ENCODE peak calls at places on chromosomes 1 and 21, in six cellular contexts. One of them, this sample, is unnamed.

GRCh38 chr1:231691618-231692259 is 65.1 kb downstream of the DISC1 start:
- DNase-seq in neuronal stem cell: peak; percentile 6
- DNase-seq in H1: peak; percentile 38
- DNase-seq in H9: peak; percentile 76
- DNase-seq in mesenchymal stem cell: peak; percentile 52
- DNase-seq in IMR-90: peak; percentile 47
- DNase-seq in this sample: peak; percentile 62

GRCh38 chr21:34846601-34847112 is 177.9 kb downstream of the CLIC6 start:
- DNase-seq in neuronal stem cell: peak; percentile 8
- DNase-seq in H1: no peak
- DNase-seq in H9: no peak
- DNase-seq in mesenchymal stem cell: peak; percentile 83
- DNase-seq in IMR-90: peak; percentile 89
- DNase-seq in this sample: peak; percentile 94

GRCh38 chr1:181482001-181482430 is 1.3 kb upstream of the CACNA1E start:
- DNase-seq in neuronal stem cell: no peak
- DNase-seq in H1: no peak
- DNase-seq in H9: peak; percentile 39
- DNase-seq in mesenchymal stem cell: no peak
- DNase-seq in IMR-90: no peak
- DNase-seq in this sample: no peak

GRCh38 chr1:64536217-64536835 is 66.4 kb downstream of the CACHD1 start:
- DNase-seq in neuronal stem cell: no peak
- DNase-seq in H1: no peak
- DNase-seq in H9: no peak
- DNase-seq in mesenchymal stem cell: no peak
- DNase-seq in IMR-90: no peak
- DNase-seq in this sample: no peak

GRCh38 chr1:12776801-12777557 is 3.4 kb downstream of the PRAMEF12 start:
- DNase-seq in neuronal stem cell: no peak
- DNase-seq in H1: no peak
- DNase-seq in H9: no peak
- DNase-seq in mesenchymal stem cell: no peak
- DNase-seq in IMR-90: no peak
- DNase-seq in this sample: no peak

GRCh38 chr1:156439036-156439435 is 61.5 kb downstream of the MEF2D start:
- DNase-seq in neuronal stem cell: no peak
- DNase-seq in H1: no peak
- DNase-seq in H9: no peak
- DNase-seq in mesenchymal stem cell: no peak
- DNase-seq in IMR-90: no peak
- DNase-seq in this sample: no peak

GRCh38 chr1:147549526-147549925 is 8.2 kb downstream of the BCL9 start:
- DNase-seq in neuronal stem cell: no peak
- DNase-seq in H1: no peak
- DNase-seq in H9: no peak
- DNase-seq in mesenchymal stem cell: no peak
- DNase-seq in IMR-90: no peak
- DNase-seq in this sample: no peak

GRCh38 chr1:88189525-88189924 is 494.5 kb upstream of the PKN2 start:
- DNase-seq in neuronal stem cell: no peak
- DNase-seq in H1: no peak
- DNase-seq in H9: no peak
- DNase-seq in mesenchymal stem cell: no peak
- DNase-seq in IMR-90: no peak
- DNase-seq in this sample: no peak

GRCh38 chr1:10251325-10252103 is 41.1 kb downstream of the KIF1B start:
- DNase-seq in neuronal stem cell: no peak
- DNase-seq in H1: no peak
- DNase-seq in H9: no peak
- DNase-seq in mesenchymal stem cell: peak; percentile 71
- DNase-seq in IMR-90: peak; percentile 65
- DNase-seq in this sample: peak; percentile 33

GRCh38 chr1:195275688-195276087 is 1332.6 kb downstream of the KCNT2 start:
- DNase-seq in neuronal stem cell: no peak
- DNase-seq in H1: no peak
- DNase-seq in H9: no peak
- DNase-seq in mesenchymal stem cell: no peak
- DNase-seq in IMR-90: no peak
- DNase-seq in this sample: no peak

GRCh38 chr1:168623003-168623828 is 46.8 kb downstream of the XCL1 start:
- DNase-seq in neuronal stem cell: no peak
- DNase-seq in H1: no peak
- DNase-seq in H9: no peak
- DNase-seq in mesenchymal stem cell: peak; percentile 92
- DNase-seq in IMR-90: peak; percentile 30
- DNase-seq in this sample: peak; percentile 83

GRCh38 chr1:44472614-44473262 is 67.7 kb downstream of the RNF220 start:
- DNase-seq in neuronal stem cell: no peak
- DNase-seq in H1: no peak
- DNase-seq in H9: no peak
- DNase-seq in mesenchymal stem cell: no peak
- DNase-seq in IMR-90: no peak
- DNase-seq in this sample: no peak

GRCh38 chr1:186838380-186839076 is 9.8 kb downstream of the PLA2G4A start:
- DNase-seq in neuronal stem cell: no peak
- DNase-seq in H1: no peak
- DNase-seq in H9: no peak
- DNase-seq in mesenchymal stem cell: no peak
- DNase-seq in IMR-90: no peak
- DNase-seq in this sample: no peak

DNA sequence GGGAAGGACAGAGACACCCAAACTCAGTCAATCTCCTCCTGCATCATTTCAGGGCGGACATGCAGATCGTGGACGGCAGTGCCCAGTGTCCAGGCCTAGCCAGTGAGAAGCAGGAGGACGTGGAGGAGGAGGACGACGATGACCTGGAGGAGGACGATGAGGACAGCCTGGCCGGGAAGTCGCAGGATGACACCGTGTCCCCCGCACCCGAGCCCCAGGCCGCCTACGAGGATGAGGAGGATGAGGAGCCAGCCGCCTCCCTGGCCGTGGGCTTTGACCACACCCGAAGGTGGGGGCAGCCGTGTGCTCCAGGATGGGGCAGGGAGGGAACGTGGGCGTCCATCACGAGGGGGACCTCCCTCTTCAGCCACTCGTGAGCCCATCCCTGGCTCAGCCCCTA is 23.6 kb upstream of the ARHGEF16 start:
- DNase-seq in neuronal stem cell: no peak
- DNase-seq in H1: no peak
- DNase-seq in H9: no peak
- DNase-seq in mesenchymal stem cell: no peak
- DNase-seq in IMR-90: no peak
- DNase-seq in this sample: no peak
- H3K14ac ChIP-seq in neuronal stem cell: peak overlapping the region; percentile 71
- H3K14ac ChIP-seq in H1: no peak overlapping the region
- H3K14ac ChIP-seq in H9: no peak overlapping the region
- H3K14ac ChIP-seq in mesenchymal stem cell: no peak overlapping the region
- H3K14ac ChIP-seq in IMR-90: no peak overlapping the region
- H3K14ac ChIP-seq in this sample: no peak overlapping the region

GRCh38 chr1:159719990-159720389 is 5.6 kb upstream of the CRP start:
- DNase-seq in neuronal stem cell: no peak
- DNase-seq in H1: no peak
- DNase-seq in H9: no peak
- DNase-seq in mesenchymal stem cell: no peak
- DNase-seq in IMR-90: no peak
- DNase-seq in this sample: no peak

GRCh38 chr1:159712080-159712479 is 2.3 kb downstream of the CRP start:
- DNase-seq in neuronal stem cell: no peak
- DNase-seq in H1: no peak
- DNase-seq in H9: no peak
- DNase-seq in mesenchymal stem cell: no peak
- DNase-seq in IMR-90: no peak
- DNase-seq in this sample: no peak

GRCh38 chr1:159714529-159714928 is at the start of gene CRP:
- DNase-seq in neuronal stem cell: no peak
- DNase-seq in H1: no peak
- DNase-seq in H9: no peak
- DNase-seq in mesenchymal stem cell: no peak
- DNase-seq in IMR-90: no peak
- DNase-seq in this sample: no peak
- H3K14ac ChIP-seq in neuronal stem cell: no peak within 1 kb of the TSS
- H3K14ac ChIP-seq in H1: no peak within 1 kb of the TSS
- H3K14ac ChIP-seq in H9: no peak within 1 kb of the TSS
- H3K14ac ChIP-seq in mesenchymal stem cell: no peak within 1 kb of the TSS
- H3K14ac ChIP-seq in IMR-90: no peak within 1 kb of the TSS
- H3K14ac ChIP-seq in this sample: no peak within 1 kb of the TSS

GRCh38 chr1:117981455-117982192 is 52.1 kb downstream of the WDR3 start:
- DNase-seq in neuronal stem cell: no peak
- DNase-seq in H1: no peak
- DNase-seq in H9: no peak
- DNase-seq in mesenchymal stem cell: no peak
- DNase-seq in IMR-90: no peak
- DNase-seq in this sample: no peak
- H3K14ac ChIP-seq in neuronal stem cell: no peak overlapping the region
- H3K14ac ChIP-seq in H1: no peak overlapping the region
- H3K14ac ChIP-seq in H9: no peak overlapping the region
- H3K14ac ChIP-seq in mesenchymal stem cell: no peak overlapping the region
- H3K14ac ChIP-seq in IMR-90: no peak overlapping the region
- H3K14ac ChIP-seq in this sample: no peak overlapping the region

DNA sequence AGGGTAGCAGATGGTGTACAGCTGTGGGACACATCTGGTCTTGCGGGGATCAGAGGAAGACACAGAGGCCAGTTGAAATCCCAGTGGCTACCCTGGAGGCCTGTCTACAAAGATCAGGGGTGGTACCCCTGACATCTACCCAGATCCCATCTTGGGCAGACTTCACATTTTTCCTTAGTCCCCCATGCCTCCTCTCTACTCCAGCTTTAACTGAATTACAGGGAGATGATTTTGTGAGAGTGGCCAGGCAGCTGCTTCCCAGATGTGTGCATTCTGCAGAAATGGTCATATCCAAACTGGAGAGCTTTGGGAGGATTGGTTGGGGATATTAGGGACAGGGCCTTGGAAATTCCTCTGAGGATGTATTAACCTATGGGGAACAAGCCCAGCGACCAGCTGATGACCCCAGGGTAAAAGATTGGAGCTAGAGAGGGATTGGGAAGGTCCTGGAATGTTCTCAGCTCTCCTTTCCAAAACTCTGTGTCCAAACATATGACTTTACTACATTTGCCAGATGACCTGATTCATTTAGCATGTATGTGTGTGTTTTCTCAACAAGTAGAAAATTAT is 9.6 kb upstream of the CD34 start:
- DNase-seq in neuronal stem cell: no peak
- DNase-seq in H1: no peak
- DNase-seq in H9: no peak
- DNase-seq in mesenchymal stem cell: no peak
- DNase-seq in IMR-90: no peak
- DNase-seq in this sample: no peak
- H3K14ac ChIP-seq in neuronal stem cell: no peak overlapping the region
- H3K14ac ChIP-seq in H1: no peak overlapping the region
- H3K14ac ChIP-seq in H9: no peak overlapping the region
- H3K14ac ChIP-seq in mesenchymal stem cell: no peak overlapping the region
- H3K14ac ChIP-seq in IMR-90: no peak overlapping the region
- H3K14ac ChIP-seq in this sample: no peak overlapping the region

GRCh38 chr1:159014851-159015250 is 5.1 kb downstream of the IFI16 start:
- DNase-seq in neuronal stem cell: no peak
- DNase-seq in H1: no peak
- DNase-seq in H9: no peak
- DNase-seq in mesenchymal stem cell: no peak
- DNase-seq in IMR-90: no peak
- DNase-seq in this sample: no peak
- H3K14ac ChIP-seq in neuronal stem cell: no peak overlapping the region
- H3K14ac ChIP-seq in H1: no peak overlapping the region
- H3K14ac ChIP-seq in H9: no peak overlapping the region
- H3K14ac ChIP-seq in mesenchymal stem cell: no peak overlapping the region
- H3K14ac ChIP-seq in IMR-90: no peak overlapping the region
- H3K14ac ChIP-seq in this sample: no peak overlapping the region

GRCh38 chr1:40931601-40932000 is 47.9 kb upstream of the CTPS1 start:
- DNase-seq in neuronal stem cell: no peak
- DNase-seq in H1: no peak
- DNase-seq in H9: no peak
- DNase-seq in mesenchymal stem cell: no peak
- DNase-seq in IMR-90: no peak
- DNase-seq in this sample: no peak
- H3K14ac ChIP-seq in neuronal stem cell: no peak overlapping the region
- H3K14ac ChIP-seq in H1: no peak overlapping the region
- H3K14ac ChIP-seq in H9: no peak overlapping the region
- H3K14ac ChIP-seq in mesenchymal stem cell: no peak overlapping the region
- H3K14ac ChIP-seq in IMR-90: no peak overlapping the region
- H3K14ac ChIP-seq in this sample: no peak overlapping the region

DNA sequence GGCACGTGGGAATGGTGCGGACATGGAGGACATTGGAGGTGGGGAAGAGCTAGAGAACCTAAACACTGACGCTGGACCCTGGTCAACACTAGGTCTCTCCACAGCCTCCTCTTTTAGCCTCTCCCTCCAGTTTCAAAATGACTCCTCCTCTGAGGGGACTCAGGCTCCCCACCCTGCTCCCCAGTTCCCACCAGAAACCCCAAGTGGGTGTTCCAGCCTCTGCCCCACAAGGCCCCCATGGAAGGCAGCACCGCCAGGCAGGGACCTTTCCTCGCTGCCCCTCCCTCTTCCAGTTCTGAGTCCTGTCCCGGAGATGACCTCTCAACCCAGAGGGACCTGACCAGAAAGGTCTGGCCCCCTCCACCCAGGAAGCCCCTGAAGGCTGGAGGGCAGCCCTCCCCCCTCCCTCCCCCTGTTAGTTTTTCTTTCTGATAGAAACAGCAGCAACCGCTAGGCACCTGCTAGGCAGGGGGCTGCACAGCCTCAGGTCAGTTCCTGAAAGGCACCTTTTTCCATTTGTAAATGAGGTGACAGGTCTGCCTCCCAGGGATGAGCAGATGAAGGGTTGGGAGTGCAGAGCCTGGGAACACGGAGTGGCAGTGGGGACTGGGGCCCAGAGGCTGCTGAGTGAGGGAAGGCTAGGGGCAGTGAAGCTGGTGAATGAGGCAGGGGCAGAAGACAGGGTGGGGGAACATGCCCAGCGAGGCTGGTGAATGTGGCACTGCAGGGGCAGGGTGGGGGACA is 9.3 kb upstream of the ITGB2 start:
- DNase-seq in neuronal stem cell: no peak
- DNase-seq in H1: no peak
- DNase-seq in H9: no peak
- DNase-seq in mesenchymal stem cell: no peak
- DNase-seq in IMR-90: no peak
- DNase-seq in this sample: no peak
- H3K14ac ChIP-seq in neuronal stem cell: no peak overlapping the region
- H3K14ac ChIP-seq in H1: no peak overlapping the region
- H3K14ac ChIP-seq in H9: no peak overlapping the region
- H3K14ac ChIP-seq in mesenchymal stem cell: no peak overlapping the region
- H3K14ac ChIP-seq in IMR-90: no peak overlapping the region
- H3K14ac ChIP-seq in this sample: no peak overlapping the region

DNA sequence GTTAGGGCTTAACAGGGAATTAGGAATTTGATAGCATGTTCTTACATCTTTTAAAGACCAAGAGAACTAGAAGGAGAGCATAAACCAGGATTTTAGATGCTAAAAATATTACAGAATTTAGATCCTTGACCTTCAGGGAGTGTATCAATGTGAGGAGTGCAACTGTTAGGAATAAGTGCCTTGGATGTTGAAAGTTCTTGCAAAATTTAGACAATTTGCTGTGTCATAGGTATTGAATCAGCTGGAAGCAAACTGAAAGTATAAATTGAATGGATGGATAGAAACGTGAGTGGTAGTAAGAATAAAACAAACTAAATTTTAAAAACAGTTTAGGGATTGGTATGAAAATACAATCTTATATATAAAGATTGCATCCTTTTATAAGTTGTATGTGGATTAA is 27.7 kb downstream of the PPP1R12B start:
- DNase-seq in neuronal stem cell: no peak
- DNase-seq in H1: no peak
- DNase-seq in H9: no peak
- DNase-seq in mesenchymal stem cell: peak; percentile 26
- DNase-seq in IMR-90: peak; percentile 52
- DNase-seq in this sample: peak; percentile 41
- H3K14ac ChIP-seq in neuronal stem cell: no peak overlapping the region
- H3K14ac ChIP-seq in H1: no peak overlapping the region
- H3K14ac ChIP-seq in H9: no peak overlapping the region
- H3K14ac ChIP-seq in mesenchymal stem cell: no peak overlapping the region
- H3K14ac ChIP-seq in IMR-90: no peak overlapping the region
- H3K14ac ChIP-seq in this sample: no peak overlapping the region

GRCh38 chr1:111928531-111928930 is 60.9 kb downstream of the KCND3 start:
- DNase-seq in neuronal stem cell: no peak
- DNase-seq in H1: no peak
- DNase-seq in H9: no peak
- DNase-seq in mesenchymal stem cell: no peak
- DNase-seq in IMR-90: no peak
- DNase-seq in this sample: peak; percentile 30
- H3K14ac ChIP-seq in neuronal stem cell: no peak overlapping the region
- H3K14ac ChIP-seq in H1: no peak overlapping the region
- H3K14ac ChIP-seq in H9: no peak overlapping the region
- H3K14ac ChIP-seq in mesenchymal stem cell: no peak overlapping the region
- H3K14ac ChIP-seq in IMR-90: no peak overlapping the region
- H3K14ac ChIP-seq in this sample: no peak overlapping the region